ENCODE peak calls at places on chromosome 18, in nine cellular contexts. One of them, this sample, is unnamed.

GRCh38 chr18:23844991-23845680 is 155.9 kb downstream of the LAMA3 start:
- DNase-seq in fibroblast of villous mesenchyme: no peak
- DNase-seq in activated T-cell treated with anti-CD3 and anti-CD28 coated beads, Interleukin-2, amount 50 U/mL, for 4 hours: no peak
- DNase-seq in omental fat pad: no peak
- DNase-seq in AG09309: no peak
- DNase-seq in uterus: no peak
- DNase-seq in endothelial cell of umbilical vein: no peak
- DNase-seq in mucosa of descending colon: no peak
- DNase-seq in nucleus accumbens: no peak
- DNase-seq in this sample: no peak

GRCh38 chr18:51724790-51725721 is 527.6 kb upstream of the MEX3C start:
- DNase-seq in fibroblast of villous mesenchyme: no peak
- DNase-seq in activated T-cell treated with anti-CD3 and anti-CD28 coated beads, Interleukin-2, amount 50 U/mL, for 4 hours: no peak
- DNase-seq in omental fat pad: no peak
- DNase-seq in AG09309: no peak
- DNase-seq in uterus: no peak
- DNase-seq in endothelial cell of umbilical vein: no peak
- DNase-seq in mucosa of descending colon: no peak
- DNase-seq in nucleus accumbens: no peak
- DNase-seq in this sample: no peak

GRCh38 chr18:44309185-44309584 is 371.5 kb upstream of the SETBP1 start:
- DNase-seq in fibroblast of villous mesenchyme: peak
- DNase-seq in activated T-cell treated with anti-CD3 and anti-CD28 coated beads, Interleukin-2, amount 50 U/mL, for 4 hours: no peak
- DNase-seq in omental fat pad: no peak
- DNase-seq in AG09309: peak
- DNase-seq in uterus: no peak
- DNase-seq in endothelial cell of umbilical vein: peak
- DNase-seq in mucosa of descending colon: no peak
- DNase-seq in nucleus accumbens: no peak
- DNase-seq in this sample: no peak

GRCh38 chr18:31795747-31796146 is 35.1 kb upstream of the SLC25A52 start:
- DNase-seq in fibroblast of villous mesenchyme: no peak
- DNase-seq in activated T-cell treated with anti-CD3 and anti-CD28 coated beads, Interleukin-2, amount 50 U/mL, for 4 hours: no peak
- DNase-seq in omental fat pad: no peak
- DNase-seq in AG09309: no peak
- DNase-seq in uterus: no peak
- DNase-seq in endothelial cell of umbilical vein: no peak
- DNase-seq in mucosa of descending colon: no peak
- DNase-seq in nucleus accumbens: no peak
- DNase-seq in this sample: no peak

GRCh38 chr18:36539674-36540073 is 242.2 kb downstream of the FHOD3 start:
- DNase-seq in fibroblast of villous mesenchyme: peak
- DNase-seq in activated T-cell treated with anti-CD3 and anti-CD28 coated beads, Interleukin-2, amount 50 U/mL, for 4 hours: no peak
- DNase-seq in omental fat pad: no peak
- DNase-seq in AG09309: peak
- DNase-seq in uterus: no peak
- DNase-seq in endothelial cell of umbilical vein: no peak
- DNase-seq in mucosa of descending colon: no peak
- DNase-seq in nucleus accumbens: no peak
- DNase-seq in this sample: no peak

GRCh38 chr18:76565238-76566173 is 70.5 kb upstream of the ZNF516 start:
- DNase-seq in fibroblast of villous mesenchyme: peak
- DNase-seq in activated T-cell treated with anti-CD3 and anti-CD28 coated beads, Interleukin-2, amount 50 U/mL, for 4 hours: no peak
- DNase-seq in omental fat pad: peak
- DNase-seq in AG09309: peak
- DNase-seq in uterus: peak
- DNase-seq in endothelial cell of umbilical vein: peak
- DNase-seq in mucosa of descending colon: no peak
- DNase-seq in nucleus accumbens: no peak
- DNase-seq in this sample: peak

GRCh38 chr18:34055227-34055626 is 169.5 kb downstream of the NOL4 start:
- DNase-seq in fibroblast of villous mesenchyme: no peak
- DNase-seq in activated T-cell treated with anti-CD3 and anti-CD28 coated beads, Interleukin-2, amount 50 U/mL, for 4 hours: no peak
- DNase-seq in omental fat pad: no peak
- DNase-seq in AG09309: no peak
- DNase-seq in uterus: no peak
- DNase-seq in endothelial cell of umbilical vein: no peak
- DNase-seq in mucosa of descending colon: no peak
- DNase-seq in nucleus accumbens: no peak
- DNase-seq in this sample: no peak

GRCh38 chr18:48294894-48295585 is 114.1 kb downstream of the ZBTB7C start:
- DNase-seq in fibroblast of villous mesenchyme: no peak
- DNase-seq in activated T-cell treated with anti-CD3 and anti-CD28 coated beads, Interleukin-2, amount 50 U/mL, for 4 hours: no peak
- DNase-seq in omental fat pad: no peak
- DNase-seq in AG09309: no peak
- DNase-seq in uterus: no peak
- DNase-seq in endothelial cell of umbilical vein: no peak
- DNase-seq in mucosa of descending colon: no peak
- DNase-seq in nucleus accumbens: no peak
- DNase-seq in this sample: no peak

GRCh38 chr18:111292-112014 is 46.9 kb upstream of the USP14 start:
- DNase-seq in fibroblast of villous mesenchyme: peak
- DNase-seq in activated T-cell treated with anti-CD3 and anti-CD28 coated beads, Interleukin-2, amount 50 U/mL, for 4 hours: peak
- DNase-seq in omental fat pad: no peak
- DNase-seq in AG09309: no peak
- DNase-seq in uterus: peak
- DNase-seq in endothelial cell of umbilical vein: peak
- DNase-seq in mucosa of descending colon: peak
- DNase-seq in nucleus accumbens: no peak
- DNase-seq in this sample: no peak

GRCh38 chr18:41767960-41768359 is 187.1 kb upstream of the PIK3C3 start:
- DNase-seq in fibroblast of villous mesenchyme: peak
- DNase-seq in activated T-cell treated with anti-CD3 and anti-CD28 coated beads, Interleukin-2, amount 50 U/mL, for 4 hours: no peak
- DNase-seq in omental fat pad: no peak
- DNase-seq in AG09309: peak
- DNase-seq in uterus: no peak
- DNase-seq in endothelial cell of umbilical vein: no peak
- DNase-seq in mucosa of descending colon: no peak
- DNase-seq in nucleus accumbens: no peak
- DNase-seq in this sample: no peak

GRCh38 chr18:48933578-48934399 is 17.0 kb downstream of the SMAD7 start:
- DNase-seq in fibroblast of villous mesenchyme: no peak
- DNase-seq in activated T-cell treated with anti-CD3 and anti-CD28 coated beads, Interleukin-2, amount 50 U/mL, for 4 hours: no peak
- DNase-seq in omental fat pad: no peak
- DNase-seq in AG09309: no peak
- DNase-seq in uterus: no peak
- DNase-seq in endothelial cell of umbilical vein: peak
- DNase-seq in mucosa of descending colon: peak
- DNase-seq in nucleus accumbens: peak
- DNase-seq in this sample: no peak

GRCh38 chr18:49305688-49306336 is 154.6 kb downstream of the DYM start:
- DNase-seq in fibroblast of villous mesenchyme: no peak
- DNase-seq in activated T-cell treated with anti-CD3 and anti-CD28 coated beads, Interleukin-2, amount 50 U/mL, for 4 hours: no peak
- DNase-seq in omental fat pad: no peak
- DNase-seq in AG09309: no peak
- DNase-seq in uterus: no peak
- DNase-seq in endothelial cell of umbilical vein: no peak
- DNase-seq in mucosa of descending colon: no peak
- DNase-seq in nucleus accumbens: no peak
- DNase-seq in this sample: no peak

GRCh38 chr18:55470826-55471225 is 117.2 kb downstream of the TCF4 start:
- DNase-seq in fibroblast of villous mesenchyme: no peak
- DNase-seq in activated T-cell treated with anti-CD3 and anti-CD28 coated beads, Interleukin-2, amount 50 U/mL, for 4 hours: no peak
- DNase-seq in omental fat pad: no peak
- DNase-seq in AG09309: no peak
- DNase-seq in uterus: no peak
- DNase-seq in endothelial cell of umbilical vein: no peak
- DNase-seq in mucosa of descending colon: no peak
- DNase-seq in nucleus accumbens: no peak
- DNase-seq in this sample: no peak

GRCh38 chr18:8121942-8122480 is 487.2 kb upstream of the RAB12 start:
- DNase-seq in fibroblast of villous mesenchyme: peak
- DNase-seq in activated T-cell treated with anti-CD3 and anti-CD28 coated beads, Interleukin-2, amount 50 U/mL, for 4 hours: no peak
- DNase-seq in omental fat pad: no peak
- DNase-seq in AG09309: no peak
- DNase-seq in uterus: no peak
- DNase-seq in endothelial cell of umbilical vein: peak
- DNase-seq in mucosa of descending colon: no peak
- DNase-seq in nucleus accumbens: no peak
- DNase-seq in this sample: no peak

GRCh38 chr18:28777756-28778155 is 600.8 kb upstream of the CDH2 start:
- DNase-seq in fibroblast of villous mesenchyme: no peak
- DNase-seq in activated T-cell treated with anti-CD3 and anti-CD28 coated beads, Interleukin-2, amount 50 U/mL, for 4 hours: no peak
- DNase-seq in omental fat pad: no peak
- DNase-seq in AG09309: no peak
- DNase-seq in uterus: no peak
- DNase-seq in endothelial cell of umbilical vein: no peak
- DNase-seq in mucosa of descending colon: no peak
- DNase-seq in nucleus accumbens: no peak
- DNase-seq in this sample: no peak

GRCh38 chr18:48358868-48359267 is 50.3 kb downstream of the ZBTB7C start:
- DNase-seq in fibroblast of villous mesenchyme: no peak
- DNase-seq in activated T-cell treated with anti-CD3 and anti-CD28 coated beads, Interleukin-2, amount 50 U/mL, for 4 hours: no peak
- DNase-seq in omental fat pad: no peak
- DNase-seq in AG09309: no peak
- DNase-seq in uterus: no peak
- DNase-seq in endothelial cell of umbilical vein: no peak
- DNase-seq in mucosa of descending colon: no peak
- DNase-seq in nucleus accumbens: no peak
- DNase-seq in this sample: no peak

GRCh38 chr18:8943900-8944870 is 158.3 kb upstream of the NDUFV2 start:
- DNase-seq in fibroblast of villous mesenchyme: peak
- DNase-seq in activated T-cell treated with anti-CD3 and anti-CD28 coated beads, Interleukin-2, amount 50 U/mL, for 4 hours: no peak
- DNase-seq in omental fat pad: no peak
- DNase-seq in AG09309: peak
- DNase-seq in uterus: no peak
- DNase-seq in endothelial cell of umbilical vein: no peak
- DNase-seq in mucosa of descending colon: no peak
- DNase-seq in nucleus accumbens: no peak
- DNase-seq in this sample: no peak

GRCh38 chr18:23805898-23806297 is 116.6 kb downstream of the LAMA3 start:
- DNase-seq in fibroblast of villous mesenchyme: peak
- DNase-seq in activated T-cell treated with anti-CD3 and anti-CD28 coated beads, Interleukin-2, amount 50 U/mL, for 4 hours: no peak
- DNase-seq in omental fat pad: no peak
- DNase-seq in AG09309: no peak
- DNase-seq in uterus: no peak
- DNase-seq in endothelial cell of umbilical vein: no peak
- DNase-seq in mucosa of descending colon: no peak
- DNase-seq in nucleus accumbens: no peak
- DNase-seq in this sample: no peak

GRCh38 chr18:49052891-49053644 is 102.3 kb upstream of the SMAD7 start:
- DNase-seq in fibroblast of villous mesenchyme: peak
- DNase-seq in activated T-cell treated with anti-CD3 and anti-CD28 coated beads, Interleukin-2, amount 50 U/mL, for 4 hours: no peak
- DNase-seq in omental fat pad: no peak
- DNase-seq in AG09309: peak
- DNase-seq in uterus: peak
- DNase-seq in endothelial cell of umbilical vein: no peak
- DNase-seq in mucosa of descending colon: no peak
- DNase-seq in nucleus accumbens: no peak
- DNase-seq in this sample: no peak

GRCh38 chr18:71815305-71815704 is 728.8 kb downstream of the CBLN2 start:
- DNase-seq in fibroblast of villous mesenchyme: no peak
- DNase-seq in activated T-cell treated with anti-CD3 and anti-CD28 coated beads, Interleukin-2, amount 50 U/mL, for 4 hours: no peak
- DNase-seq in omental fat pad: no peak
- DNase-seq in AG09309: no peak
- DNase-seq in uterus: no peak
- DNase-seq in endothelial cell of umbilical vein: no peak
- DNase-seq in mucosa of descending colon: no peak
- DNase-seq in nucleus accumbens: no peak
- DNase-seq in this sample: no peak

GRCh38 chr18:13217971-13218375 is 587 bp upstream of the LDLRAD4 start:
- DNase-seq in fibroblast of villous mesenchyme: no peak
- DNase-seq in activated T-cell treated with anti-CD3 and anti-CD28 coated beads, Interleukin-2, amount 50 U/mL, for 4 hours: no peak
- DNase-seq in omental fat pad: no peak
- DNase-seq in AG09309: no peak
- DNase-seq in uterus: peak
- DNase-seq in endothelial cell of umbilical vein: peak
- DNase-seq in mucosa of descending colon: peak
- DNase-seq in nucleus accumbens: no peak
- DNase-seq in this sample: no peak

GRCh38 chr18:28175047-28175929 is 1.6 kb downstream of the CDH2 start:
- DNase-seq in fibroblast of villous mesenchyme: peak
- DNase-seq in activated T-cell treated with anti-CD3 and anti-CD28 coated beads, Interleukin-2, amount 50 U/mL, for 4 hours: no peak
- DNase-seq in omental fat pad: no peak
- DNase-seq in AG09309: no peak
- DNase-seq in uterus: no peak
- DNase-seq in endothelial cell of umbilical vein: peak
- DNase-seq in mucosa of descending colon: no peak
- DNase-seq in nucleus accumbens: peak
- DNase-seq in this sample: no peak

GRCh38 chr18:34866739-34867138 is 156.6 kb downstream of the DTNA start:
- DNase-seq in fibroblast of villous mesenchyme: peak
- DNase-seq in activated T-cell treated with anti-CD3 and anti-CD28 coated beads, Interleukin-2, amount 50 U/mL, for 4 hours: no peak
- DNase-seq in omental fat pad: no peak
- DNase-seq in AG09309: no peak
- DNase-seq in uterus: no peak
- DNase-seq in endothelial cell of umbilical vein: peak
- DNase-seq in mucosa of descending colon: no peak
- DNase-seq in nucleus accumbens: no peak
- DNase-seq in this sample: no peak

GRCh38 chr18:77165489-77166415 is 33.2 kb upstream of the MBP start:
- DNase-seq in fibroblast of villous mesenchyme: peak
- DNase-seq in activated T-cell treated with anti-CD3 and anti-CD28 coated beads, Interleukin-2, amount 50 U/mL, for 4 hours: no peak
- DNase-seq in omental fat pad: no peak
- DNase-seq in AG09309: no peak
- DNase-seq in uterus: peak
- DNase-seq in endothelial cell of umbilical vein: no peak
- DNase-seq in mucosa of descending colon: no peak
- DNase-seq in nucleus accumbens: no peak
- DNase-seq in this sample: peak

GRCh38 chr18:8106603-8107002 is 502.6 kb upstream of the RAB12 start:
- DNase-seq in fibroblast of villous mesenchyme: no peak
- DNase-seq in activated T-cell treated with anti-CD3 and anti-CD28 coated beads, Interleukin-2, amount 50 U/mL, for 4 hours: no peak
- DNase-seq in omental fat pad: no peak
- DNase-seq in AG09309: no peak
- DNase-seq in uterus: no peak
- DNase-seq in endothelial cell of umbilical vein: no peak
- DNase-seq in mucosa of descending colon: no peak
- DNase-seq in nucleus accumbens: no peak
- DNase-seq in this sample: no peak

GRCh38 chr18:33761363-33761762 is 183.3 kb downstream of the ASXL3 start:
- DNase-seq in fibroblast of villous mesenchyme: peak
- DNase-seq in activated T-cell treated with anti-CD3 and anti-CD28 coated beads, Interleukin-2, amount 50 U/mL, for 4 hours: no peak
- DNase-seq in omental fat pad: no peak
- DNase-seq in AG09309: no peak
- DNase-seq in uterus: no peak
- DNase-seq in endothelial cell of umbilical vein: peak
- DNase-seq in mucosa of descending colon: no peak
- DNase-seq in nucleus accumbens: no peak
- DNase-seq in this sample: no peak

GRCh38 chr18:56168049-56168781 is 470.2 kb downstream of the TXNL1 start:
- DNase-seq in fibroblast of villous mesenchyme: peak
- DNase-seq in activated T-cell treated with anti-CD3 and anti-CD28 coated beads, Interleukin-2, amount 50 U/mL, for 4 hours: no peak
- DNase-seq in omental fat pad: no peak
- DNase-seq in AG09309: peak
- DNase-seq in uterus: no peak
- DNase-seq in endothelial cell of umbilical vein: peak
- DNase-seq in mucosa of descending colon: no peak
- DNase-seq in nucleus accumbens: no peak
- DNase-seq in this sample: no peak

GRCh38 chr18:47163241-47163640 is 12.9 kb downstream of the IER3IP1 start:
- DNase-seq in fibroblast of villous mesenchyme: peak
- DNase-seq in activated T-cell treated with anti-CD3 and anti-CD28 coated beads, Interleukin-2, amount 50 U/mL, for 4 hours: no peak
- DNase-seq in omental fat pad: no peak
- DNase-seq in AG09309: no peak
- DNase-seq in uterus: no peak
- DNase-seq in endothelial cell of umbilical vein: no peak
- DNase-seq in mucosa of descending colon: no peak
- DNase-seq in nucleus accumbens: no peak
- DNase-seq in this sample: no peak